ENCODE peak calls at places on chromosome 18, in four cellular contexts. Z, V, H and S are unnamed samples.

GRCh38 chr18:614193-614592 is 17.4 kb downstream of the CLUL1 start:
- DNase-seq in Z (no peak), V (no peak), H (no peak), S (no peak)

GRCh38 chr18:22685788-22686187 is 247.3 kb upstream of the RBBP8 start:
- DNase-seq in Z (no peak), V (no peak), H (no peak), S (no peak)

GRCh38 chr18:58195278-58195721 is 151.3 kb downstream of the NEDD4L start:
- DNase-seq in Z (no peak), V (no peak), H (no peak), S (peak)

GRCh38 chr18:72207280-72207679 is 336.9 kb downstream of the CBLN2 start:
- DNase-seq in Z (no peak), V (no peak), H (no peak), S (no peak)

GRCh38 chr18:2529154-2529553 is 42.2 kb downstream of the METTL4 start:
- DNase-seq in Z (no peak), V (peak), H (no peak), S (peak)

GRCh38 chr18:68234115-68234514 is 480.8 kb downstream of the TMX3 start:
- DNase-seq in Z (no peak), V (no peak), H (no peak), S (no peak)

GRCh38 chr18:56200381-56200831 is 438.0 kb downstream of the TXNL1 start:
- DNase-seq in Z (no peak), V (peak), H (no peak), S (no peak)

GRCh38 chr18:46767217-46767616 is 10.4 kb upstream of the ST8SIA5 start:
- DNase-seq in Z (no peak), V (no peak), H (no peak), S (no peak)

GRCh38 chr18:6546229-6546628 is 131.5 kb upstream of the L3MBTL4 start:
- DNase-seq in Z (no peak), V (no peak), H (no peak), S (no peak)

GRCh38 chr18:34493566-34494358 is 216.3 kb upstream of the DTNA start:
- DNase-seq in Z (no peak), V (peak), H (peak), S (peak)

GRCh38 chr18:23151414-23152099 is 16.3 kb downstream of the CABLES1 start:
- DNase-seq in Z (no peak), V (no peak), H (no peak), S (no peak)

GRCh38 chr18:45801396-45802004 is 24.0 kb upstream of the SIGLEC15 start:
- DNase-seq in Z (no peak), V (no peak), H (no peak), S (no peak)

GRCh38 chr18:22822841-22823508 is 110.2 kb upstream of the RBBP8 start:
- DNase-seq in Z (no peak), V (no peak), H (no peak), S (no peak)

GRCh38 chr18:55034742-55035141 is 75.5 kb upstream of the CCDC68 start:
- DNase-seq in Z (no peak), V (no peak), H (no peak), S (no peak)

GRCh38 chr18:55031576-55031975 is 72.3 kb upstream of the CCDC68 start:
- DNase-seq in Z (no peak), V (no peak), H (no peak), S (no peak)

GRCh38 chr18:55031979-55032378 is 72.7 kb upstream of the CCDC68 start:
- DNase-seq in Z (peak), V (no peak), H (no peak), S (peak)

DNA sequence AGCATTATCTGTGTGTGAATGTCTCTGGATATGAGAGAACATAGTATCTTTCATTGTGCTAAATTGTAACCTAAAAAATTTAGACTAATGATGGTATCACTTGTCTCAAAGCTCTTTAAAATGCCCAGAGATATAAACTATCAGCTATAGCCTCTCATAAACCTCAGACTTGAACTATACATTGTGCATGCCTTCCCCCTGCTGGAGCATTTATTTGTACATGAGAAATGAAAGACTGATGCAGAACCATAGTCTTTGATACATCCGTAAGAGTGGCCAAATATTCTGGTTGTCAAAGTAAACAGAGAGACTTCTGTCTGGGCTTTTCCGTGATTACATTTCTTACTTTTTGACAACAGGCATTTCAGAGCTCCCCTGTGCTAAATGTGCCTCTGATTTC is 71.9 kb upstream of the CCDC68 start:
- DNase-seq in Z (no peak), V (no peak), H (no peak), S (no peak)
- TF ChIP-seq CTCF in Z (no peak), V (no peak), H (no peak), S (no peak)

DNA sequence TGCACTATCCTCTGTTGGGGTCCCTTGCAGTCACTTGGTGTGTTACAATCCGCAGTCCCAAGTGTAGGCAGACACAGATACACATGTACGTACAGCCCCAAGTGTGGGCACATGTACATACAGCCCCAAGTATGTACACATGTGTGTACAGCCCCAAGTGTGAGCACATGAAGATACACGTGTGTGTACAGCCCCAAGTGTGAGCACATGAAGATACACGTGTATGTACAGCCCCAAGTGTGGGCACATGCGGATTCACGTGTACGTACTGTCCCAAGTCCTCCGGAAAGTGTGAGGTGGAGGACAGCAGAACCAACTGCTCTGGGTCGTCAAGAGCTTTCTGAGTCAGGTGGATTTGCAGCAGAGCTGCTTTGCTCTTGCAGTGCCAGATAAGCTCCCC is 440.0 kb downstream of the ZNF516 start:
- DNase-seq in Z (no peak), V (no peak), H (no peak), S (no peak)
- TF ChIP-seq CTCF in Z (no peak), V (no peak), H (no peak), S (no peak)

DNA sequence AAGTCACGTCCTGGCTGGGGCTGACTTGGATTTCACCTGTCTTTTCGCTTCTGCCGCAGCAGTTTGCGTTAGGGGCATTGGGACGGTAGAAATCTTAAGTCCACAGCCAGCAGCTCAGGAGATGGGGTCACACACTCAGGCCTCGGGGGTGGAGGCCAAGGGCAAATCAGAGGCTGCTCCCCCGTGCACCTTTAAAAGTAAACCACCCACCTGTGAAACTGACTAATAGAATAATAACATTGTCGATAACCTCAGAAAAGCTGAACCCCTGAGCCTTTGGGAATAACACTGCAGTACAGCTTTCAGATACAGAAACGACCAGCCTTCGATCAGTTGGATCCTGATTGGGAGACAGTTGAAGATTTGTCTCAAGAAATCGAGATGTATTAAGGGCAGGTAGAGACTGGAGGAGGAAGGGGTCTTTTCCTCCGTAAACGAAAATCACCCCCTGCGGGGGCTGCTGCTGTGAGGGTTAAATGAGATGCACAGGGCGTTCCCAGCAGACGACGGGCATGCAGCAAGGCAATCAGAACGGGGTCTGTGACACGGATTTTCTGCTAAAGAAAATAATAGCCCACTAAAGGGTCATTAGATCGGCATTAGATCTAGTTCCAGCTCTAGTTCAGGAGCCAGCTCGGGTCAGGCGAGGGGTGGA is 16.4 kb upstream of the NFATC1 start:
- DNase-seq in Z (no peak), V (no peak), H (no peak), S (no peak)
- TF ChIP-seq CTCF in Z (peak), V (no peak), H (no peak), S (no peak)

GRCh38 chr18:11868230-11868629 is 17.0 kb downstream of the CHMP1B start:
- DNase-seq in Z (no peak), V (no peak), H (no peak), S (no peak)

GRCh38 chr18:11874676-11875075 is 23.5 kb downstream of the CHMP1B start:
- DNase-seq in Z (no peak), V (no peak), H (no peak), S (no peak)

GRCh38 chr18:11871501-11871900 is 20.3 kb downstream of the CHMP1B start:
- DNase-seq in Z (no peak), V (no peak), H (no peak), S (peak)

GRCh38 chr18:11873670-11874340 is 22.6 kb downstream of the CHMP1B start:
- DNase-seq in Z (no peak), V (no peak), H (no peak), S (no peak)

GRCh38 chr18:11872479-11873136 is 21.4 kb downstream of the CHMP1B start:
- DNase-seq in Z (no peak), V (peak), H (no peak), S (peak)
- TF ChIP-seq CTCF in Z (peak), V (peak), H (peak), S (peak)

GRCh38 chr18:63042351-63042750 is 277.2 kb downstream of the BCL2 start:
- DNase-seq in Z (no peak), V (no peak), H (no peak), S (no peak)
- TF ChIP-seq CTCF in Z (no peak), V (no peak), H (no peak), S (no peak)

GRCh38 chr18:62182220-62182619 is 4.6 kb downstream of the PIGN start:
- DNase-seq in Z (no peak), V (no peak), H (no peak), S (no peak)
- TF ChIP-seq CTCF in Z (no peak), V (no peak), H (no peak), S (no peak)

DNA sequence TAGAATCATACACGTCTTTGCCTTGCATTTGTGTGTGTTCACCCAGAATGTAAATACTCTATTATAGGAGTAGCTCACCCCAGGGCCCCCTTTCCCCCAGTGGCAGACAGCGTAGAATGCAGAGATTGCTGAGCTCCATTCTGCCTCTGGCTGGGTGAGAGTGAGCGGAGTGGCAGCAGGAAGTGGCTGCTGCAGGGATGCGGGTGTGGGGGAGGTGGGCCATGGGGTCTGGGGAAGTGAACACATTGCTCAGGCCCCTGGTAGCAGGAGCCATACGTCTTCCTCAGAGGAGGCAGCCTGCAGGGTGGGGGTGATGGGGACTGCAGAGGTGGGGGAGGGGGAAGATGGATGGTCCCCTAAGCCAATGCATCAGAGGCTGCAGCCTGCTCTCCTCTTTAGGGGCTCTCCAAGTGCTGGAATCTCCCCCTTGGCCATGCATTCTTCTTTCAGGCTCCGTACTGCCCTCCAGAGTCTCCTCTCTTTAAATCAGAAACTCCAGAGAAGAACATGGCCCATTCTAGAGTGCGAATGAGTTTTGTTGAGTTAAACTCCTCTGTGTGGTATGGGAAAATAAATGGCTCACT is 72.2 kb downstream of the CELF4 start:
- DNase-seq in Z (no peak), V (no peak), H (no peak), S (no peak)
- TF ChIP-seq CTCF in Z (no peak), V (no peak), H (no peak), S (no peak)

DNA sequence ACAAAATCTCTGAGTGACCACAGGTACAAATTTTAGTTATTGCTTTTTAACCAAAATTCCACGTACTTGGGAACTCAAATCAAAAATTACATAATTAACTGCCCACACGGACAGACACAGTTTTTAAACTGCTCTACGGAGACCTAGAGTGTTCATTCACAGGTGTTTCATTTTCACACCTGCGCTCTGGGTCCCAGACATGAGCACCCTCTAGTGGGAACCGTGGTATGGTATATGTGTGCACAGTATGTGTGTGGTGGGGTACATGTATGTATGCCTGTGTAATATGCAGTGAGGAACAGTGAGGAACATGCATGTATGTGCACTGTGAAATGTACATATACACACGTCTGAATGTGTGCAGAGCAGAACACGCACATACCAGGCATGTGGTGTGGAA is 65.0 kb downstream of the PPP4R1 start:
- DNase-seq in Z (no peak), V (no peak), H (no peak), S (peak)
- TF ChIP-seq CTCF in Z (peak), V (peak), H (no peak), S (no peak)

DNA sequence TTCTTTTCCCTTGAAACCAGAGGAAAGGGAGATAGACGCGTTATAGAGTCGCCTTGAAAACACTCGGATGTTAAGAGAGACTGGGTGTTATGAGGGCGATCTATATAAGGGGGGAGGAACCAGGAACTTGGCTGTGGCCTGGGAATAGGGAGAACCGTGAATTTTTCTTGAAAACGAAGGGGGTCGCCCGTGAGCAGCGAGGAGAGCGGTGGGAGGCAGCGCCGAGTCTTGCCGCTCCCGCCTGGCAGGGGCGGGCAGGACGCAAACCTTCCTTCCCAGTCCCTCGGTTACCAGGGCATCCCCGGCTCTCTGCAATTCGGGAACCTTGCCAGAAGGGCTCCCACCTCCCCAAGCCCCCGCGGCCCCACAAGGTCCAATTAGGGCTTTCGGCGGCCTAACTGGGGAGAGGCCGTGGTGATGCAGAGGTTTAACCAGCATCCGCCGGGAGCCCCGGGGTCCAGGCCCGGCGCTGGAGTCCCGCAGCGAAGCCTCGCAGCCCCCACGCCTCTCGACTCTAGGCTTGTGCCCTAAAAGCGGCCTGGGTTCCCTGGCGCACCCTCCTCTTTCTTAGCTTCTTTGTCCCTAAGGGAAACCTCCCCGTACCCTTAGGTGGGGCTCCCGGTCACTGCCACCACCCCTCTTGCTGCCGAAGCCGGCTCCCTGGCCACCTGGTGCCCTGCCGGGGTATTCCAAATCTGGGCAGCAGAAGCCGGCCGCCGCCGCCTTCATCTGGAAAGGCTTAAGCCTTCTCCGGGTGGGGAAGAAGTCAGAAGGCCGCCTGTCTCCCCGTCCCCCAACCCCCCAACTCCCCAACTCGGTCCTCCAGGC is 708 bp upstream of the FHOD3 start:
- DNase-seq in Z (peak), V (peak), H (peak), S (peak)
- TF ChIP-seq CTCF in Z (peak), V (peak), H (peak), S (no peak)